ENCODE peak calls at places on chromosomes 13 and 19, in six cellular contexts. U is esophagus squamous epithelium, E is LNCaP clone FGC, M is AG09309, V is choroid plexus epithelial cell, K is mucosa of descending colon. W is an unnamed sample.

GRCh38 chr13:37207646-37208045 is 102.2 kb upstream of the CSNK1A1L start:
- DNase-seq in U (no peak), E (no peak), M (no peak), V (peak; percentile 42), K (no peak), W (no peak)

GRCh38 chr13:113781571-113781970 is 22.5 kb downstream of the TMEM255B start:
- DNase-seq in U (no peak), E (no peak), M (no peak), V (no peak), K (no peak), W (no peak)

GRCh38 chr13:31045621-31046081 is 113.2 kb downstream of the TEX26 start:
- DNase-seq in U (no peak), E (no peak), M (peak; percentile 76), V (peak; percentile 97), K (peak; percentile 85), W (no peak)

GRCh38 chr13:55761986-55762385 is 1378.7 kb upstream of the PRR20A start:
- DNase-seq in U (no peak), E (no peak), M (no peak), V (no peak), K (no peak), W (no peak)

GRCh38 chr19:18777725-18778389 is 13.2 kb downstream of the COMP start:
- DNase-seq in U (no peak), E (no peak), M (no peak), V (no peak), K (no peak), W (no peak)

GRCh38 chr19:54325631-54326030 is 12.7 kb upstream of the LILRA5 start:
- DNase-seq in U (no peak), E (no peak), M (no peak), V (no peak), K (no peak), W (no peak)

GRCh38 chr13:73428706-73429105 is 369.9 kb downstream of the KLF5 start:
- DNase-seq in U (no peak), E (no peak), M (no peak), V (no peak), K (no peak), W (no peak)

GRCh38 chr19:46995492-46995891 is 24.1 kb upstream of the NPAS1 start:
- DNase-seq in U (no peak), E (no peak), M (no peak), V (no peak), K (no peak), W (no peak)

GRCh38 chr13:76380436-76381065 is 505.7 kb downstream of the KCTD12 start:
- DNase-seq in U (no peak), E (no peak), M (no peak), V (peak; percentile 33), K (no peak), W (no peak)

GRCh38 chr19:10686661-10687517 is 14.3 kb upstream of the QTRT1 start:
- DNase-seq in U (no peak), E (no peak), M (no peak), V (peak; percentile 18), K (no peak), W (no peak)

GRCh38 chr13:100588350-100589177 is at the start of gene GGACT:
- DNase-seq in U (no peak), E (no peak), M (no peak), V (peak; percentile 59), K (peak; percentile 86), W (peak; percentile 74)

GRCh38 chr19:19171821-19172532 is 1.9 kb upstream of the MEF2B start:
- DNase-seq in U (no peak), E (no peak), M (no peak), V (peak; percentile 80), K (no peak), W (no peak)

GRCh38 chr13:60335531-60335930 is 61.5 kb upstream of the TDRD3 start:
- DNase-seq in U (no peak), E (no peak), M (no peak), V (peak; percentile 35), K (no peak), W (no peak)

GRCh38 chr19:38898788-38899446 is 501 bp downstream of the SIRT2 start:
- DNase-seq in U (no peak), E (no peak), M (no peak), V (peak; percentile 32), K (no peak), W (peak; percentile 9)

GRCh38 chr13:22074403-22074802 is 403.5 kb downstream of the FGF9 start:
- DNase-seq in U (no peak), E (no peak), M (no peak), V (no peak), K (no peak), W (no peak)

GRCh38 chr13:97278395-97279078 is 56.4 kb downstream of the MBNL2 start:
- DNase-seq in U (no peak), E (no peak), M (no peak), V (no peak), K (no peak), W (no peak)
- TF ChIP-seq CTCF in U (no peak), E (no peak), M (no peak), V (no peak), K (no peak), W (no peak)

GRCh38 chr13:64446372-64446771 is 2783.8 kb downstream of the PCDH9 start:
- DNase-seq in U (no peak), E (peak; percentile 40), M (no peak), V (peak; percentile 65), K (no peak), W (no peak)
- TF ChIP-seq CTCF in U (no peak), E (peak; percentile 50), M (peak; percentile 38), V (peak; percentile 78), K (no peak), W (peak; percentile 64)

GRCh38 chr19:45506246-45506990 is 861 bp upstream of the VASP start:
- DNase-seq in U (peak; percentile 65), E (no peak), M (no peak), V (peak; percentile 92), K (peak; percentile 98), W (peak; percentile 91)
- TF ChIP-seq CTCF in U (peak; percentile 48), E (peak; percentile 58), M (peak; percentile 56), V (peak; percentile 58), K (peak; percentile 66), W (peak; percentile 63)

DNA sequence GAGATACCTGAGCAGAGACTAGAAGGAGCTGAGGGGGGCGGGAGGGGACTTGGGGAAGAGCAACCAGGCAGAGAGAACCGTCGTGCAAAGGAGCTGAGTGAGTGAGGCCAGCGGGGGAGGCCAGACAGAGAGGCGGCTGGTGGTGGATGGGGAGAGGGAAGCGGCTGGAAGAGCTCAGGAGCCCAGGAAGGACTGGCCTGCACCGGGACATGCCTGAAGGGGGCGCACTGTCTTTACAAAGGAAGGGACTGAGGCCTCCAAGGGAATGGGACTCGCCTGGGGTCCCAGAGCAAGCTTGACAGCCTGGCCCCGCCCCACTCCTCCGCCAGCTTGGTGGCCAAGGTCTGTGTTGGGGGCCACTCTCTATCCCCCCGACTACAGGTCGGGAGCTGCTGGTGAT is 14.9 kb downstream of the ONECUT3 start:
- DNase-seq in U (no peak), E (no peak), M (no peak), V (no peak), K (no peak), W (peak; percentile 64)
- TF ChIP-seq CTCF in U (no peak), E (no peak), M (peak; percentile 42), V (peak; percentile 49), K (no peak), W (peak; percentile 35)

GRCh38 chr19:49472936-49473335 is 1.1 kb upstream of the FLT3LG start:
- DNase-seq in U (no peak), E (no peak), M (no peak), V (no peak), K (no peak), W (no peak)

GRCh38 chr19:49468746-49469447 is 5.1 kb upstream of the FLT3LG start:
- DNase-seq in U (peak; percentile 82), E (peak; percentile 50), M (no peak), V (peak; percentile 66), K (peak; percentile 85), W (no peak)

GRCh38 chr19:49470615-49470978 is 3.4 kb upstream of the FLT3LG start:
- DNase-seq in U (no peak), E (no peak), M (no peak), V (no peak), K (no peak), W (no peak)

GRCh38 chr19:49468199-49468598 is 5.8 kb upstream of the FLT3LG start:
- DNase-seq in U (no peak), E (no peak), M (no peak), V (no peak), K (no peak), W (no peak)

DNA sequence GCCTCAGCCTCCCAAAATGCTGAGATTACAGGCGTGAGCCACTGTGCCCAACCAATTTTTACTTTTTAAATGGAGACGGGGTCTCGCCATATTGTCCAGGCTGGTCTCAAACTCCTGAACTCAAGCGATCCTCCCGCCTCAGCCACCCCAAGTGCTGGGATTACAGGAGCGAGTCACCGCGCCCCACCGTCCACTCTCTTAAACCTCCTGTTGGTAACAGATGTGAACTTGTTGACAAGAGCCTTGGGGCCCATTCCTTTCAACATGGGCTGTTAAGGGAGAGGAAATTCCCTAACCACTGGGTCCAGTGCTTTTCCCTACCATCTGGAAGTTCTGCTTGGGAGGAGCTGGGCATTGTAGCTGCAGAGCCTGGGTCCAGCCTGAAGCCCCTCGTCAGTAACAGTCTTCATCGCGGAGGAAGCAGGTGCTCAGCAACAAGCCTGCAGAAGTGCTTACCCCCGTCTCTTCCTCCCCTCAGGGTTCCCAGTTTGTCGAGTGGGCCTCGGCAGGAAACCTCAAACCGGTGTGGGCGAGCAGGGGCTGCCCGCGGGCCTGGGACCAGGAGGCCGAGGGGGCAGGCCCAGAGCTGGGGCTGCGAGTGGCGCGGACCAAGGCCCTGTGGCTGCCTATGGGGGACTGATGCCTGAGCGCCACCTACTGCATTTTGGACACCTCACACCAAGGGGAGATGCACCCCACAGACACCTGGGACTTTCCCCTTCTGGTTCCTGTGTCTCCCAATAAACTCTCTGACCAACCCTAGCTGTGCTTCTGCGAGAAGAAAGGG is 4.0 kb upstream of the FLT3LG start:
- DNase-seq in U (no peak), E (no peak), M (no peak), V (no peak), K (peak; percentile 87), W (no peak)
- TF ChIP-seq CTCF in U (no peak), E (peak; percentile 6), M (no peak), V (peak; percentile 21), K (peak; percentile 7), W (no peak)

GRCh38 chr19:50159078-50159477 is 4.0 kb downstream of the IZUMO2 start:
- DNase-seq in U (no peak), E (no peak), M (no peak), V (no peak), K (no peak), W (no peak)

GRCh38 chr19:50152578-50152977 is 10.5 kb downstream of the IZUMO2 start:
- DNase-seq in U (no peak), E (no peak), M (no peak), V (no peak), K (no peak), W (no peak)

GRCh38 chr19:50154529-50154928 is 8.6 kb downstream of the IZUMO2 start:
- DNase-seq in U (no peak), E (no peak), M (no peak), V (no peak), K (no peak), W (no peak)

GRCh38 chr19:50158577-50158976 is 4.5 kb downstream of the IZUMO2 start:
- DNase-seq in U (no peak), E (no peak), M (no peak), V (no peak), K (no peak), W (no peak)

GRCh38 chr19:50155520-50156109 is 7.5 kb downstream of the IZUMO2 start:
- DNase-seq in U (no peak), E (no peak), M (no peak), V (no peak), K (no peak), W (no peak)
- TF ChIP-seq CTCF in U (no peak), E (no peak), M (no peak), V (no peak), K (no peak), W (peak; percentile 41)